ENCODE peak calls at places on chromosomes 7 and 10, in six cellular contexts. F, Y, W, X, S and P are unnamed samples.

GRCh38 chr7:135745702-135746312 is 2.8 kb downstream of the FAM180A start:
- DNase-seq in F (no peak), Y (no peak), W (no peak), X (no peak), S (no peak), P (peak; percentile 81)

GRCh38 chr10:97734021-97734420 is 2.9 kb upstream of the ZFYVE27 start:
- DNase-seq in F (no peak), Y (no peak), W (no peak), X (no peak), S (no peak), P (no peak)

GRCh38 chr10:93222876-93223275 is 149.2 kb downstream of the CYP26A1 start:
- DNase-seq in F (no peak), Y (no peak), W (no peak), X (no peak), S (no peak), P (no peak)

GRCh38 chr7:106110885-106111670 is 1.0 kb downstream of the SYPL1 start:
- DNase-seq in F (no peak), Y (no peak), W (no peak), X (no peak), S (no peak), P (no peak)

GRCh38 chr7:108464743-108465142 is 8.5 kb upstream of the NRCAM start:
- DNase-seq in F (no peak), Y (no peak), W (no peak), X (no peak), S (no peak), P (no peak)

GRCh38 chr10:77909755-77910375 is 16.7 kb downstream of the DLG5 start:
- DNase-seq in F (no peak), Y (no peak), W (no peak), X (no peak), S (no peak), P (peak; percentile 30)

GRCh38 chr10:45197816-45198595 is 117.4 kb downstream of the OR13A1 start:
- DNase-seq in F (no peak), Y (no peak), W (peak; percentile 45), X (no peak), S (no peak), P (no peak)

GRCh38 chr10:132184816-132185593 is 1.7 kb upstream of the DPYSL4 start:
- DNase-seq in F (no peak), Y (no peak), W (peak; percentile 35), X (no peak), S (no peak), P (no peak)

GRCh38 chr7:31782411-31782991 is 95.5 kb downstream of the PPP1R17 start:
- DNase-seq in F (no peak), Y (no peak), W (no peak), X (no peak), S (no peak), P (peak; percentile 17)

GRCh38 chr7:36389371-36390198 is at the start of gene ANLN:
- DNase-seq in F (peak; percentile 71), Y (peak; percentile 60), W (peak; percentile 96), X (peak; percentile 92), S (peak; percentile 71), P (peak; percentile 83)

GRCh38 chr10:1169186-1169885 is 113.2 kb downstream of the WDR37 start:
- DNase-seq in F (no peak), Y (no peak), W (peak; percentile 38), X (no peak), S (no peak), P (no peak)

GRCh38 chr7:37590824-37591223 is 92.7 kb upstream of the GPR141 start:
- DNase-seq in F (no peak), Y (no peak), W (no peak), X (no peak), S (no peak), P (no peak)

GRCh38 chr10:58516118-58516517 is 3.4 kb downstream of the BICC1 start:
- DNase-seq in F (no peak), Y (no peak), W (no peak), X (no peak), S (no peak), P (no peak)

GRCh38 chr7:91034459-91035368 is 229.5 kb upstream of the FZD1 start:
- DNase-seq in F (no peak), Y (no peak), W (no peak), X (no peak), S (no peak), P (no peak)

GRCh38 chr10:132674311-132674710 is 111.6 kb downstream of the NKX6-2 start:
- DNase-seq in F (no peak), Y (no peak), W (no peak), X (no peak), S (no peak), P (no peak)

GRCh38 chr7:131487217-131487616 is 69.2 kb downstream of the PODXL start:
- DNase-seq in F (no peak), Y (no peak), W (no peak), X (no peak), S (no peak), P (no peak)